ENCODE peak calls at places on chromosomes 5 and 9, in five cellular contexts. One of them, this sample, is unnamed. For H3K4me1, the result is how much of the 10 kb centered on the place peaks cover.

GRCh38 chr9:106758911-106759310 is 104.1 kb upstream of the ZNF462 start:
- DNase-seq in tibial nerve: no peak
- DNase-seq in tibial artery: no peak
- DNase-seq in colonic mucosa: no peak
- DNase-seq in A549: no peak
- DNase-seq in this sample: no peak

GRCh38 chr9:86921141-86921868 is 26.0 kb downstream of the GAS1 start:
- DNase-seq in tibial nerve: no peak
- DNase-seq in tibial artery: no peak
- DNase-seq in colonic mucosa: no peak
- DNase-seq in A549: no peak
- DNase-seq in this sample: no peak

GRCh38 chr5:172771439-172772111 is 580 bp upstream of the DUSP1 start:
- DNase-seq in tibial nerve: no peak
- DNase-seq in tibial artery: no peak
- DNase-seq in colonic mucosa: no peak
- DNase-seq in A549: no peak
- DNase-seq in this sample: no peak

GRCh38 chr5:849651-850301 is 1.0 kb downstream of the ZDHHC11 start:
- DNase-seq in tibial nerve: no peak
- DNase-seq in tibial artery: peak
- DNase-seq in colonic mucosa: no peak
- DNase-seq in A549: no peak
- DNase-seq in this sample: peak

GRCh38 chr5:1335540-1336095 is 9.3 kb downstream of the CLPTM1L start:
- DNase-seq in tibial nerve: no peak
- DNase-seq in tibial artery: no peak
- DNase-seq in colonic mucosa: no peak
- DNase-seq in A549: no peak
- DNase-seq in this sample: peak

GRCh38 chr9:2390028-2390427 is 231.6 kb upstream of the VLDLR start:
- DNase-seq in tibial nerve: no peak
- DNase-seq in tibial artery: no peak
- DNase-seq in colonic mucosa: no peak
- DNase-seq in A549: no peak
- DNase-seq in this sample: no peak

GRCh38 chr9:16062542-16063240 is 509.8 kb downstream of the CCDC171 start:
- DNase-seq in tibial nerve: no peak
- DNase-seq in tibial artery: no peak
- DNase-seq in colonic mucosa: no peak
- DNase-seq in A549: peak
- DNase-seq in this sample: no peak

GRCh38 chr5:133580618-133581017 is 31.7 kb downstream of the FSTL4 start:
- DNase-seq in tibial nerve: no peak
- DNase-seq in tibial artery: peak
- DNase-seq in colonic mucosa: no peak
- DNase-seq in A549: no peak
- DNase-seq in this sample: no peak

GRCh38 chr9:124219290-124219605 is 38.5 kb upstream of the NEK6 start:
- DNase-seq in tibial nerve: no peak
- DNase-seq in tibial artery: peak
- DNase-seq in colonic mucosa: no peak
- DNase-seq in A549: no peak
- DNase-seq in this sample: no peak

GRCh38 chr5:114153392-114153791 is 208.5 kb upstream of the KCNN2 start:
- DNase-seq in tibial nerve: no peak
- DNase-seq in tibial artery: no peak
- DNase-seq in colonic mucosa: no peak
- DNase-seq in A549: no peak
- DNase-seq in this sample: no peak

GRCh38 chr9:734831-735511 is 106.5 kb upstream of the DMRT1 start:
- DNase-seq in tibial nerve: no peak
- DNase-seq in tibial artery: peak
- DNase-seq in colonic mucosa: no peak
- DNase-seq in A549: peak
- DNase-seq in this sample: no peak

GRCh38 chr9:79757074-79757473 is 185.3 kb downstream of the TLE4 start:
- DNase-seq in tibial nerve: no peak
- DNase-seq in tibial artery: no peak
- DNase-seq in colonic mucosa: no peak
- DNase-seq in A549: no peak
- DNase-seq in this sample: no peak

GRCh38 chr9:69773258-69773657 is 13.4 kb upstream of the PTAR1 start:
- DNase-seq in tibial nerve: no peak
- DNase-seq in tibial artery: no peak
- DNase-seq in colonic mucosa: no peak
- DNase-seq in A549: no peak
- DNase-seq in this sample: no peak

GRCh38 chr9:127721391-127721821 is 5.5 kb downstream of the TTC16 start:
- DNase-seq in tibial nerve: no peak
- DNase-seq in tibial artery: no peak
- DNase-seq in colonic mucosa: peak
- DNase-seq in A549: peak
- DNase-seq in this sample: no peak

GRCh38 chr5:135444881-135445280 is 2.3 kb downstream of the DCANP1 start:
- DNase-seq in tibial nerve: no peak
- DNase-seq in tibial artery: no peak
- DNase-seq in colonic mucosa: no peak
- DNase-seq in A549: no peak
- DNase-seq in this sample: no peak

GRCh38 chr5:72623936-72624335 is 116.7 kb upstream of the ZNF366 start:
- DNase-seq in tibial nerve: no peak
- DNase-seq in tibial artery: no peak
- DNase-seq in colonic mucosa: no peak
- DNase-seq in A549: no peak
- DNase-seq in this sample: no peak

GRCh38 chr5:36777105-36777757 is 99.3 kb upstream of the NIPBL start:
- DNase-seq in tibial nerve: peak
- DNase-seq in tibial artery: no peak
- DNase-seq in colonic mucosa: peak
- DNase-seq in A549: peak
- DNase-seq in this sample: no peak

GRCh38 chr5:57871496-57871895 is 388.9 kb upstream of the ACTBL2 start:
- DNase-seq in tibial nerve: no peak
- DNase-seq in tibial artery: no peak
- DNase-seq in colonic mucosa: no peak
- DNase-seq in A549: no peak
- DNase-seq in this sample: no peak

GRCh38 chr5:125746936-125747335 is 676.3 kb upstream of the GRAMD2B start:
- DNase-seq in tibial nerve: no peak
- DNase-seq in tibial artery: no peak
- DNase-seq in colonic mucosa: no peak
- DNase-seq in A549: no peak
- DNase-seq in this sample: no peak

GRCh38 chr5:122078116-122078865 is at the start of gene LOX:
- DNase-seq in tibial nerve: peak
- DNase-seq in tibial artery: peak
- DNase-seq in colonic mucosa: peak
- DNase-seq in A549: peak
- DNase-seq in this sample: peak

GRCh38 chr9:105063665-105064247 is 135.8 kb upstream of the ABCA1 start:
- DNase-seq in tibial nerve: peak
- DNase-seq in tibial artery: peak
- DNase-seq in colonic mucosa: peak
- DNase-seq in A549: peak
- DNase-seq in this sample: no peak

GRCh38 chr9:18359335-18359734 is 114.6 kb upstream of the ADAMTSL1 start:
- DNase-seq in tibial nerve: no peak
- DNase-seq in tibial artery: no peak
- DNase-seq in colonic mucosa: no peak
- DNase-seq in A549: no peak
- DNase-seq in this sample: no peak

GRCh38 chr5:179489015-179489414 is 61.3 kb upstream of the RUFY1 start:
- DNase-seq in tibial nerve: no peak
- DNase-seq in tibial artery: no peak
- DNase-seq in colonic mucosa: no peak
- DNase-seq in A549: no peak
- DNase-seq in this sample: no peak

GRCh38 chr5:151547364-151547763 is 43.8 kb downstream of the FAT2 start:
- DNase-seq in tibial nerve: no peak
- DNase-seq in tibial artery: no peak
- DNase-seq in colonic mucosa: no peak
- DNase-seq in A549: no peak
- DNase-seq in this sample: no peak

GRCh38 chr9:134358026-134358967 is 32.0 kb downstream of the RXRA start:
- DNase-seq in tibial nerve: no peak
- DNase-seq in tibial artery: no peak
- DNase-seq in colonic mucosa: no peak
- DNase-seq in A549: no peak
- DNase-seq in this sample: no peak

GRCh38 chr9:93184439-93185221 is 691 bp downstream of the WNK2 start:
- DNase-seq in tibial nerve: no peak
- DNase-seq in tibial artery: no peak
- DNase-seq in colonic mucosa: peak
- DNase-seq in A549: no peak
- DNase-seq in this sample: no peak

GRCh38 chr5:15850939-15851341 is 328.7 kb downstream of the MARCHF11 start:
- DNase-seq in tibial nerve: no peak
- DNase-seq in tibial artery: no peak
- DNase-seq in colonic mucosa: no peak
- DNase-seq in A549: no peak
- DNase-seq in this sample: no peak

GRCh38 chr9:108017671-108018070 is 528.1 kb upstream of the KLF4 start:
- DNase-seq in tibial nerve: no peak
- DNase-seq in tibial artery: no peak
- DNase-seq in colonic mucosa: no peak
- DNase-seq in A549: no peak
- DNase-seq in this sample: no peak

GRCh38 chr5:65506961-65507360 is 25.2 kb upstream of the ADAMTS6 start:
- DNase-seq in tibial nerve: no peak
- DNase-seq in tibial artery: no peak
- DNase-seq in colonic mucosa: no peak
- DNase-seq in A549: no peak
- DNase-seq in this sample: no peak

GRCh38 chr9:114539718-114540410 is 34.6 kb upstream of the WHRN start:
- DNase-seq in tibial nerve: no peak
- DNase-seq in tibial artery: no peak
- DNase-seq in colonic mucosa: no peak
- DNase-seq in A549: no peak
- DNase-seq in this sample: no peak

GRCh38 chr5:159458217-159458711 is 128.0 kb upstream of the IL12B start:
- DNase-seq in tibial nerve: no peak
- DNase-seq in tibial artery: no peak
- DNase-seq in colonic mucosa: no peak
- DNase-seq in A549: no peak
- DNase-seq in this sample: no peak

DNA sequence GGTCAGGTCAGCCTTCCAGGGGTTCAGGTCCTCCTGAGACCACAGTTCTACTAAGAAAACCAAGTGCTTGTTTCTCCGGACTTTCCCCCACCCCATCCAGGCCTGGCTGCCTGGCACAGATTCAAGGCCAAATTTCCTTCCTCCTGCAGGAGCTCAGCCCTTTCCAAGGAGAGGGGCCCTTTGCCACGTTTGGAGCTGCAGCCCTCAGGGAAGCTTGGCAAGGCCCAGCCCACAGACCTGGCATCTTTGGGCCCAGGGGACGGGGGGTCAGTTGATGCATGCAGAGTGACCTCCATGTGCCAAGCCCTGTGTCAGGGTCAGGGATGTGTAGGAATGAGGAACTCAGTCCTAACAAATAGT is 68.4 kb upstream of the GGTA1 start:
- DNase-seq in tibial nerve: no peak
- DNase-seq in tibial artery: no peak
- DNase-seq in colonic mucosa: no peak
- DNase-seq in A549: no peak
- DNase-seq in this sample: no peak
- H3K4me3 ChIP-seq in tibial nerve: no peak
- H3K4me3 ChIP-seq in tibial artery: peak
- H3K4me3 ChIP-seq in colonic mucosa: peak
- H3K4me3 ChIP-seq in A549: no peak
- H3K4me3 ChIP-seq in this sample: peak

GRCh38 chr9:14661421-14662059 is 31.7 kb downstream of the ZDHHC21 start:
- DNase-seq in tibial nerve: no peak
- DNase-seq in tibial artery: no peak
- DNase-seq in colonic mucosa: no peak
- DNase-seq in A549: peak
- DNase-seq in this sample: no peak
- TF ChIP-seq CTCF in tibial nerve: no peak
- TF ChIP-seq CTCF in tibial artery: no peak
- TF ChIP-seq CTCF in colonic mucosa: peak
- TF ChIP-seq CTCF in A549: peak
- TF ChIP-seq CTCF in this sample: peak

DNA sequence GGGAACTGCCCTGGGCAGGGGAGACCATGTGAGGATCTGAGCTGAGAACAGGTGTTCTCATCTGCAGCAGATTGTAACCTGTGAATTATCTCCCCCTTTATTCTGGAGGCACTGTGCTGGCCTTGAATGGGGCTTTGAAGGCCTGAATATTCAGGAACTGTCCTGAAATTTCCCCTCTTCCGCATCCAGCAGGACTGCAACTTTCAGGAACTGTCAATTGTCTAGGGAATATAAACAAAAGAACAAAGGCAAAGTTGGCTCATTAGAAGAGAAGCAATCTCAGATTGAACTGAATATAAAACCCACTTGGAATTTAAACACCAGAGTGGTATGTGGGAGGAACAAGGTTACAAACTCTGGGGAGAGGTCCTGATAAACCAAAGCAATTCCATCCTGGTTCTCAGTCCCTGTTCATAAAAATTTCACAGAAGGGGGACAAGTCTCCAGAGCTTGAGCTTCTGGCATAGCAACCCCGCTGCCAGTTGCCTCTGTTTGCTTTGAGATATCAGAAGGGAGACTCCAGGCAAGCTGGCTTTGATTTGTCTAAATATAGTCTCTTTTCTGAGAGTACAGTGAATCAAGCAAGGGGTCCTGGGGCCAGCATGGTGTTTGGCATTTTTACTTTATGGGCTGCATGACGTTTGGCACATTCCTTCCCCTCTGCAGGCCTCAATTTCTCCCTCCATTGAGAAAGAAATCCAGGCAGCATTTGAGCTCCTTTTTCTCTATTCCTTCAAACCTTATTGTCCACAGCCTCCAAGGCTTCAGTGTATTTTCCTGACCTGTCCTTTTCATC is 47.5 kb downstream of the ADRB2 start:
- DNase-seq in tibial nerve: no peak
- DNase-seq in tibial artery: no peak
- DNase-seq in colonic mucosa: no peak
- DNase-seq in A549: no peak
- DNase-seq in this sample: no peak
- H3K4me1 ChIP-seq in tibial nerve: under half
- H3K4me1 ChIP-seq in tibial artery: under half
- H3K4me1 ChIP-seq in colonic mucosa: under half
- H3K4me1 ChIP-seq in A549: under half
- H3K4me1 ChIP-seq in this sample: under half

DNA sequence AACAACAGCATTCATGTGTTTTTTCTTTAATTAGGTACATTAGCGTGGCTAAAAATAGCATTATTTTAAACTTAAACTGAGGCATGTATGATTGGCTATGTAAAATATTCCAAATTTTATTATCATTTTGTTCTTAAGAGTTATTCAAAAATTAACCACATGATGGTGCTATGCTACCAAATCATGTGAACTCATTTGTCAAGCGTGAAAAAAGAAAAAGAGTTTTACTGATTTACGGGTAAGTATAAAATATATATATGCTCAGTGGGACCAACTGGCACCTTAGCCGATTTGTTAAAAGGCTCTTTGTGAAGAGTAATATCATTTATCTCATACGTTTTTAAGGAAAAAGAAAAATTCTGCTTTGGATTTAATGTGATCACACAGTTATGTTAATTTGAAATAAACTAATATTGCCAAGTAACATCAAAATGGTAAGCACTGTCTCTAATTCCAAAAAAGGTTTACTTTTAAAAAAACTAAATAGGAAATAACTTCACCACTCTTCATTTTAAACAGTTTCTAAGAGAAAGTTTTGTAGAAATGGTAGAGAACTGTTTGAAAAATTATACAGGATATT is 1042.3 kb downstream of the CDH12 start:
- DNase-seq in tibial nerve: no peak
- DNase-seq in tibial artery: no peak
- DNase-seq in colonic mucosa: no peak
- DNase-seq in A549: peak
- DNase-seq in this sample: no peak
- H3K4me3 ChIP-seq in tibial nerve: no peak
- H3K4me3 ChIP-seq in tibial artery: no peak
- H3K4me3 ChIP-seq in colonic mucosa: no peak
- H3K4me3 ChIP-seq in A549: no peak
- H3K4me3 ChIP-seq in this sample: no peak